ENCODE peak calls at places on chromosomes 6 and 20, in seven cellular contexts. G is H1, Y is IMR-90, E is H9, K is trophoblast cell, J is neuronal stem cell, O is mesenchymal stem cell. W is an unnamed sample.

GRCh38 chr20:4876731-4877130 is 124.6 kb downstream of the SLC23A2 start:
- DNase-seq in K (no peak), Y (no peak), E (no peak), G (no peak), J (no peak), O (no peak), W (no peak)

GRCh38 chr6:143027058-143027457 is 33.6 kb upstream of the AIG1 start:
- DNase-seq in O (peak; percentile 21), K (peak; percentile 41), G (peak; percentile 27), J (peak; percentile 14), E (peak; percentile 51), Y (peak; percentile 24), W (peak; percentile 69)

GRCh38 chr6:12327391-12327790 is 37.2 kb downstream of the EDN1 start:
- DNase-seq in E (no peak), J (no peak), Y (peak; percentile 45), O (no peak), K (peak; percentile 47), G (no peak), W (no peak)

GRCh38 chr6:163392533-163392932 is 22.0 kb upstream of the QKI start:
- DNase-seq in Y (peak; percentile 33), K (peak; percentile 99), G (no peak), J (no peak), E (no peak), O (peak; percentile 46), W (peak; percentile 26)

GRCh38 chr6:31568537-31568961 is 3.5 kb upstream of the LTA start:
- DNase-seq in J (no peak), Y (no peak), G (no peak), O (no peak), E (no peak), K (peak; percentile 44), W (no peak)

GRCh38 chr6:149840345-149841075 is 23.6 kb downstream of the LRP11 start:
- DNase-seq in J (no peak), K (peak; percentile 99), E (peak; percentile 82), O (peak; percentile 69), G (no peak), Y (peak; percentile 92), W (peak; percentile 81)

GRCh38 chr6:90154666-90155065 is 142.0 kb downstream of the BACH2 start:
- DNase-seq in K (no peak), E (no peak), Y (no peak), J (no peak), O (no peak), G (no peak), W (no peak)

GRCh38 chr6:93825950-93826349 is 406.6 kb upstream of the EPHA7 start:
- DNase-seq in E (no peak), G (no peak), J (no peak), O (no peak), Y (no peak), K (no peak), W (no peak)

GRCh38 chr6:34556031-34556471 is at the start of gene SPDEF:
- DNase-seq in E (no peak), J (no peak), Y (no peak), O (no peak), G (no peak), K (no peak), W (no peak)

GRCh38 chr20:44295995-44296394 is 15.0 kb downstream of the FITM2 start:
- DNase-seq in K (no peak), J (no peak), O (no peak), G (no peak), Y (no peak), E (no peak), W (no peak)

GRCh38 chr20:37480915-37481314 is 40.1 kb upstream of the NNAT start:
- DNase-seq in K (no peak), E (no peak), J (no peak), Y (no peak), G (no peak), O (no peak), W (peak; percentile 21)

GRCh38 chr20:48910360-48910781 is 11.1 kb upstream of the ARFGEF2 start:
- DNase-seq in E (no peak), J (no peak), Y (no peak), O (peak; percentile 83), G (no peak), K (no peak), W (peak; percentile 59)

GRCh38 chr20:3307078-3307477 is 68.1 kb upstream of the SLC4A11 start:
- DNase-seq in O (no peak), Y (no peak), J (no peak), K (no peak), G (no peak), E (no peak), W (no peak)

DNA sequence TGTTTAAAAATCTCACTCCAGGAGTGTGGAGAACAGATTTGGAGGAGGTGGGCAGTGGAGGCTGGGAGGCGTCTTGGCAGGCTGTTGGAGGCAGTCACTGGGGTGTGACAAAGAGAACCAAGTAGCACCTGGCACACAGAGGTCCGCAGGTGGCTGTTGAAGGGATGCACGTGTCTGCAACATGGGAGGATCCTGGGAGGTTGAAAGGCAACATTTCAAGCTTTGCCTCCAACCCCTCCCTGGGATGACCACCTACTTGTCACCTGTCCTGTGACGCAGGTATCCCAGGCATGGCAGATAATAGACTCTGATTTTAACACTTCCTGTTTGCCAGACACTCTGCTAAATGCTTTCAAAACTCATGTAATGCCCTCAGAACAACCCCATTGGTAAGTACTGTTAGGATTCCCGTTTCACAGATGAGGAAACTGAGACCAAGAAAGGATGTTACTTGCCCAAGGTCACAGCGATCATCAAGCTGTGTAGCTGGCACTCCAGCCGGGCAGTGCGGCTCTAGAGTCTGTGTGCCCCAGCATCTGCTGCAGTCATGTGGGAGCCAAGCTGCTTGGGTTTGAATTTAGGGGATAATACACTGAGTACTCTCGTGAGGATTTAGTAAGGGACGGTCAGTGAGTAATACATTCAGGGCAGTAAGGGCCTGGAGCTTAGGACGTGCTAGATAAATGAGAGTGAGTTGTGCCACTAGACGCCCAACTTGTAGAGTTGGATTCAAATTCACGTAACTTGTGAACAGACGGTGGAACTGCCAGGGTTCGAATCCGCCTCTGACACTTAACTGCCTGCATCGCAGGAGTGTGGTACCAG is 69.9 kb downstream of the EYA2 start:
- DNase-seq in G (no peak), J (no peak), Y (no peak), K (peak; percentile 79), E (no peak), O (no peak), W (no peak)
- H2BK120ac ChIP-seq in G (no peak overlapping the region), J (no peak overlapping the region), Y (no peak overlapping the region), K (no peak overlapping the region), E (no peak overlapping the region), O (no peak overlapping the region), W (no peak overlapping the region)

GRCh38 chr20:7974785-7975435 is 34.7 kb upstream of the HAO1 start:
- DNase-seq in O (no peak), E (no peak), Y (no peak), J (no peak), K (no peak), G (no peak), W (no peak)
- H2AK5ac ChIP-seq in O (no peak overlapping the region), E (no peak overlapping the region), Y (no peak overlapping the region), J (no peak overlapping the region), K (no peak overlapping the region), G (no peak overlapping the region), W (no peak overlapping the region)

DNA sequence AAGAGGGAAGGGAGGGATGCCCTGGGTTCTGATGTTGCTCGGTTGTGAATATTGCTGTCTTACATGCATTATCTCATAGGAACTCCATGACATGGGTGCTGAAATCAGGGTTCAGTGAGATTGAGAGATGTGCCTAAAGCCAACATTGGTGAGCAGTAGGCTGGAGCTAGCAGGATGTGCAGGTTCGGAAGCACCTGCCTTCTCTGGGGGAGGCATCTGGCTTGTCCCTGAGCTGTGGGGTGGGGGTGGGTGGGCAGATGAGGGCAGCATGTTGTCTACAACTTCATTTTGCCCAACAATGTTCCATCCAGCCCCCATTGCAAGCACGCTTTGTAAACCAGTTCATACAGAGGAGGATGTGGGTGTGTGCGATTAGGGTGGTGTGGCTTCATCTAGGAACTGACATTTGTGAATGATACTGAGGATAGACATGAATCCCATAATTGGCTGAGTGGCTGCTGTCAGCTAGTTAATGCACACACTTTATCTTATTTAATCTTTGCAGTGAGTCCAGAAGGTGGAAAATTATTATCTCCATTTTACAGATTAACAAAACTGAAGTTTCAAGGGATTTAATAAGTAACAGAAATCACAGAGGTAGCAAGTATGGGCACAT is 119.4 kb downstream of the SYNDIG1 start:
- DNase-seq in K (no peak), Y (no peak), O (no peak), G (no peak), J (no peak), E (no peak), W (no peak)
- H2BK120ac ChIP-seq in K (no peak overlapping the region), Y (no peak overlapping the region), O (no peak overlapping the region), G (no peak overlapping the region), J (no peak overlapping the region), E (no peak overlapping the region), W (no peak overlapping the region)

GRCh38 chr6:132714160-132714559 is 305 bp upstream of the VNN1 start:
- DNase-seq in E (no peak), J (no peak), K (no peak), Y (no peak), G (no peak), O (no peak), W (no peak)
- H2AK5ac ChIP-seq in E (no peak overlapping the region), J (no peak overlapping the region), K (no peak overlapping the region), Y (no peak overlapping the region), G (no peak overlapping the region), O (no peak overlapping the region), W (no peak overlapping the region)

GRCh38 chr6:42220754-42221153 is 3.1 kb upstream of the MRPS10 start:
- DNase-seq in O (no peak), J (no peak), E (no peak), Y (no peak), K (no peak), G (no peak), W (no peak)

GRCh38 chr6:42225043-42225368 is 7.3 kb upstream of the MRPS10 start:
- DNase-seq in K (no peak), E (no peak), G (no peak), O (no peak), J (no peak), Y (no peak), W (no peak)

GRCh38 chr6:42224222-42225042 is 6.8 kb upstream of the MRPS10 start:
- DNase-seq in J (no peak), K (peak; percentile 62), E (no peak), O (peak; percentile 90), G (no peak), Y (peak; percentile 97), W (no peak)

GRCh38 chr6:42222450-42222849 is 4.8 kb upstream of the MRPS10 start:
- DNase-seq in O (no peak), J (no peak), Y (peak; percentile 23), E (no peak), G (no peak), K (peak; percentile 58), W (no peak)

GRCh38 chr6:42221546-42221945 is 3.9 kb upstream of the MRPS10 start:
- DNase-seq in G (no peak), Y (no peak), E (no peak), O (no peak), J (no peak), K (no peak), W (no peak)
- H2BK120ac ChIP-seq in G (no peak overlapping the region), Y (peak overlapping the region; percentile 0), E (no peak overlapping the region), O (no peak overlapping the region), J (no peak overlapping the region), K (no peak overlapping the region), W (no peak overlapping the region)

GRCh38 chr6:13484827-13485226 is 2.6 kb downstream of the GFOD1 start:
- DNase-seq in Y (no peak), E (no peak), K (peak; percentile 25), O (no peak), G (no peak), J (no peak), W (no peak)
- H2AK5ac ChIP-seq in Y (no peak overlapping the region), E (no peak overlapping the region), K (no peak overlapping the region), O (no peak overlapping the region), G (no peak overlapping the region), J (no peak overlapping the region), W (no peak overlapping the region)

GRCh38 chr20:31831771-31832306 is 12.7 kb downstream of the MYLK2 start:
- DNase-seq in O (no peak), G (no peak), K (no peak), Y (no peak), J (no peak), E (no peak), W (no peak)
- H2BK120ac ChIP-seq in O (no peak overlapping the region), G (no peak overlapping the region), K (no peak overlapping the region), Y (no peak overlapping the region), J (no peak overlapping the region), E (no peak overlapping the region), W (no peak overlapping the region)

W was measured in mesendoderm.